ENCODE peak calls at places on chromosome 3, in nine cellular contexts. E is upper lobe of left lung, T is GM12878, B is GM23338, A is HepG2, K is breast epithelium, S is Panc1, X is stomach, O is spleen. I is an unnamed sample.

GRCh38 chr3:28667646-28668376 is 319.2 kb upstream of the AZI2 start:
- DNase-seq in E (peak; percentile 73), T (peak; percentile 61), B (peak; percentile 85), A (peak; percentile 46), K (peak; percentile 46), S (peak; percentile 39), X (peak; percentile 77), O (no peak), I (no peak)

GRCh38 chr3:133490468-133491351 is 82.8 kb upstream of the CDV3 start:
- DNase-seq in E (no peak), T (peak; percentile 76), B (no peak), A (no peak), K (no peak), S (no peak), X (no peak), O (peak; percentile 90), I (peak; percentile 78)

GRCh38 chr3:29141912-29142262 is 139.0 kb upstream of the RBMS3 start:
- DNase-seq in E (no peak), T (no peak), B (no peak), A (no peak), K (no peak), S (no peak), X (no peak), O (no peak), I (no peak)

GRCh38 chr3:141452045-141452444 is 34.8 kb upstream of the RASA2 start:
- DNase-seq in E (no peak), T (peak; percentile 80), B (peak; percentile 69), A (peak; percentile 59), K (no peak), S (peak; percentile 47), X (no peak), O (no peak), I (no peak)

GRCh38 chr3:31361391-31362273 is 171.1 kb upstream of the STT3B start:
- DNase-seq in E (no peak), T (no peak), B (peak; percentile 3), A (no peak), K (no peak), S (no peak), X (no peak), O (no peak), I (no peak)

GRCh38 chr3:43343185-43343584 is 56.8 kb downstream of the SNRK start:
- DNase-seq in E (no peak), T (no peak), B (no peak), A (no peak), K (no peak), S (no peak), X (no peak), O (no peak), I (no peak)

GRCh38 chr3:77158701-77159100 is 118.8 kb downstream of the ROBO2 start:
- DNase-seq in E (no peak), T (no peak), B (no peak), A (no peak), K (no peak), S (no peak), X (no peak), O (no peak), I (no peak)

GRCh38 chr3:152719264-152719663 is 115.7 kb upstream of the P2RY1 start:
- DNase-seq in E (no peak), T (no peak), B (no peak), A (no peak), K (no peak), S (no peak), X (no peak), O (no peak), I (no peak)

GRCh38 chr3:19154693-19155250 is 6.5 kb downstream of the KCNH8 start:
- DNase-seq in E (no peak), T (no peak), B (no peak), A (no peak), K (no peak), S (no peak), X (no peak), O (no peak), I (no peak)

GRCh38 chr3:59796486-59796885 is 746.7 kb upstream of the CFAP20DC start:
- DNase-seq in E (no peak), T (no peak), B (no peak), A (no peak), K (no peak), S (no peak), X (no peak), O (no peak), I (no peak)

GRCh38 chr3:188860147-188860546 is 311.6 kb upstream of the TPRG1 start:
- DNase-seq in E (no peak), T (no peak), B (no peak), A (no peak), K (no peak), S (no peak), X (no peak), O (no peak), I (no peak)

GRCh38 chr3:187296915-187297314 is 5.4 kb upstream of the MASP1 start:
- DNase-seq in E (no peak), T (no peak), B (no peak), A (no peak), K (no peak), S (no peak), X (no peak), O (no peak), I (no peak)

GRCh38 chr3:126211569-126211968 is 31.2 kb upstream of the ALDH1L1 start:
- DNase-seq in E (no peak), T (no peak), B (no peak), A (no peak), K (no peak), S (no peak), X (no peak), O (no peak), I (no peak)

GRCh38 chr3:113968986-113969385 is 21.2 kb downstream of the ZDHHC23 start:
- DNase-seq in E (no peak), T (no peak), B (peak; percentile 12), A (peak; percentile 4), K (no peak), S (no peak), X (no peak), O (no peak), I (no peak)

GRCh38 chr3:41690766-41691563 is 270.9 kb downstream of the ULK4 start:
- DNase-seq in E (no peak), T (no peak), B (no peak), A (no peak), K (no peak), S (no peak), X (no peak), O (no peak), I (no peak)

GRCh38 chr3:197270558-197271317 is 27.7 kb downstream of the DLG1 start:
- DNase-seq in E (no peak), T (no peak), B (no peak), A (peak; percentile 70), K (no peak), S (no peak), X (no peak), O (no peak), I (no peak)

DNA sequence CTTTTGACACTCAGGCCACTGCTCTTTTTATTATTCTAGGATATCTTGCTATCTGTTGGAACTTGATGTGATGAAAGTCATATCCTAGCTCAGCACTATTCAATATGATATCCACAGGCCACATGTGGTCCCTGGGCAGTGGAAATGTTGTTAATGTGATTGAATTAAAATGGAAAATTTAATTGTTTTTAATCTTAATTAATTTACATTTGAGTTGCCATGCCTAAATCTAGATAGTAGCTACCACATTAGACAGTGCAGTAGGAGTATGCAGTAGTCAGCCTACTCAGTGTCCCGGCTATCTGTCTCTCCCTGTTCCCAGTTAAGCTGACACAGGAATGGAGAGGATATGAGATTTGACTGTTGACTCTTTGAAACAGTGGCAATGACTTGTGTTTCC is 460.2 kb downstream of the GBE1 start:
- DNase-seq in E (no peak), T (no peak), B (no peak), A (no peak), K (no peak), S (no peak), X (no peak), O (no peak), I (no peak)
- TF ChIP-seq POLR2AphosphoS5 in E (no peak), T (no peak), B (no peak), A (no peak), K (no peak), S (no peak), X (no peak), O (no peak), I (no peak)

GRCh38 chr3:181710581-181711255 is 1.0 kb upstream of the SOX2 start:
- DNase-seq in E (no peak), T (no peak), B (peak; percentile 94), A (no peak), K (no peak), S (no peak), X (no peak), O (no peak), I (no peak)
- H3K4me3 ChIP-seq in E (no peak overlapping the region), T (no peak overlapping the region), B (peak overlapping the region; percentile 68), A (no peak overlapping the region), K (peak overlapping the region; percentile 27), S (peak overlapping the region; percentile 41), X (peak overlapping the region; percentile 72), O (no peak overlapping the region), I (no peak overlapping the region)

GRCh38 chr3:24185738-24186384 is 240.8 kb downstream of the NR1D2 start:
- DNase-seq in E (no peak), T (no peak), B (peak; percentile 90), A (peak; percentile 26), K (no peak), S (peak; percentile 20), X (peak; percentile 37), O (no peak), I (no peak)
- TF ChIP-seq POLR2AphosphoS5 in E (no peak), T (no peak), B (no peak), A (no peak), K (no peak), S (no peak), X (no peak), O (no peak), I (no peak)

DNA sequence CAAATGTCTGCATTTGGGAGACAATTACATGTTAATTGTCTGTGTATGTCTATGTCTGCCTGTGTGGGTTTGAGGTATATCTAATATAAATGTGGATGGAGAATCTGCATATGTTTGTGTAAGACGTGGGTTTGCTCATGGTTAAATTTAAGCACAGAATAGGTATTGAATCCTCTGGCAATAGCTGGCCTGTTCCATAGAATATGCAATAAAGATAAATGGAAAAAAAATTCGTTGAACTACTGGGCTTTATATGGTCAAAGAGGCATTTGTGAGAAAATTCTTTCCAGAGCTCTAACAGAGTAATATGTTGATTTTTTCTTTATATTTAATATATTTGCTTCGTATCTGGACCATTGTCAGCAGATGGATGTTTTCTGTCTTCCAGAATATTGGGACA is 1.4 kb downstream of the VPS8 start:
- DNase-seq in E (no peak), T (no peak), B (no peak), A (no peak), K (no peak), S (no peak), X (no peak), O (no peak), I (no peak)
- H3K4me3 ChIP-seq in E (peak overlapping the region; percentile 77), T (peak overlapping the region; percentile 74), B (peak overlapping the region; percentile 93), A (no peak overlapping the region), K (peak overlapping the region; percentile 82), S (peak overlapping the region; percentile 90), X (peak overlapping the region; percentile 89), O (peak overlapping the region; percentile 91), I (peak overlapping the region; percentile 91)